ENCODE peak calls at places on chromosome 12, in ten cellular contexts. M, S, C, O, D, X, Z, N, V and T are unnamed samples.
A peak's percentile ranks its signal among the peaks of the same experiment; 100 is the strongest.

GRCh38 chr12:67592228-67593011 is 56.1 kb upstream of the DYRK2 start:
- DNase-seq in M (peak; percentile 55), S (peak; percentile 45), C (no peak), O (no peak), D (no peak), X (peak; percentile 67), Z (peak; percentile 61), N (no peak), V (peak; percentile 59), T (peak; percentile 43)

GRCh38 chr12:16939871-16940306 is 333.9 kb upstream of the LMO3 start:
- DNase-seq in M (peak; percentile 90), S (peak; percentile 59), C (peak; percentile 66), O (no peak), D (no peak), X (peak; percentile 60), Z (no peak), N (no peak), V (peak; percentile 76), T (no peak)

GRCh38 chr12:32302218-32302826 is 97.0 kb upstream of the FGD4 start:
- DNase-seq in M (peak; percentile 49), S (peak; percentile 68), C (peak; percentile 60), O (no peak), D (no peak), X (no peak), Z (peak; percentile 51), N (no peak), V (no peak), T (no peak)

GRCh38 chr12:130249376-130249775 is 87.1 kb downstream of the FZD10 start:
- DNase-seq in M (no peak), S (no peak), C (no peak), O (no peak), D (no peak), X (no peak), Z (no peak), N (no peak), V (no peak), T (no peak)

GRCh38 chr12:107684990-107685359 is 624 bp upstream of the PWP1 start:
- DNase-seq in M (peak; percentile 44), S (no peak), C (no peak), O (no peak), D (no peak), X (peak; percentile 42), Z (peak; percentile 48), N (no peak), V (peak; percentile 26), T (no peak)

GRCh38 chr12:77979597-77980250 is 149.0 kb downstream of the NAV3 start:
- DNase-seq in M (no peak), S (no peak), C (no peak), O (no peak), D (no peak), X (no peak), Z (no peak), N (no peak), V (peak; percentile 54), T (no peak)

GRCh38 chr12:14810953-14811483 is 3.0 kb downstream of the SMCO3 start:
- DNase-seq in M (peak; percentile 9), S (peak; percentile 11), C (no peak), O (no peak), D (no peak), X (peak; percentile 24), Z (peak; percentile 64), N (no peak), V (peak; percentile 27), T (no peak)

GRCh38 chr12:63897931-63898330 is 53.4 kb downstream of the SRGAP1 start:
- DNase-seq in M (peak; percentile 84), S (no peak), C (no peak), O (no peak), D (no peak), X (peak; percentile 55), Z (no peak), N (no peak), V (no peak), T (no peak)

GRCh38 chr12:131056626-131057025 is 102.9 kb downstream of the ADGRD1 start:
- DNase-seq in M (no peak), S (no peak), C (no peak), O (no peak), D (no peak), X (no peak), Z (no peak), N (no peak), V (no peak), T (no peak)

GRCh38 chr12:6462234-6462995 is 8.1 kb downstream of the VAMP1 start:
- DNase-seq in M (no peak), S (no peak), C (no peak), O (no peak), D (no peak), X (no peak), Z (no peak), N (no peak), V (no peak), T (no peak)

GRCh38 chr12:52715416-52715815 is 12.1 kb upstream of the KRT77 start:
- DNase-seq in M (no peak), S (no peak), C (no peak), O (no peak), D (no peak), X (no peak), Z (no peak), N (no peak), V (no peak), T (no peak)

GRCh38 chr12:90106568-90106967 is 397.9 kb upstream of the ATP2B1 start:
- DNase-seq in M (no peak), S (peak; percentile 4), C (no peak), O (no peak), D (no peak), X (no peak), Z (no peak), N (no peak), V (no peak), T (no peak)

GRCh38 chr12:114711689-114712152 is 27.7 kb upstream of the TBX3 start:
- DNase-seq in M (no peak), S (no peak), C (no peak), O (no peak), D (no peak), X (no peak), Z (no peak), N (no peak), V (no peak), T (no peak)

GRCh38 chr12:76025601-76026575 is 5.7 kb downstream of the PHLDA1 start:
- DNase-seq in M (no peak), S (peak; percentile 8), C (no peak), O (no peak), D (no peak), X (peak; percentile 90), Z (peak; percentile 85), N (no peak), V (peak; percentile 57), T (no peak)

GRCh38 chr12:124036117-124037109 is 63.4 kb downstream of the ZNF664 start:
- DNase-seq in M (peak; percentile 59), S (peak; percentile 50), C (peak; percentile 58), O (no peak), D (peak; percentile 33), X (peak; percentile 63), Z (peak; percentile 72), N (peak; percentile 59), V (peak; percentile 46), T (no peak)

GRCh38 chr12:119695034-119695433 is 27.1 kb downstream of the PRKAB1 start:
- DNase-seq in M (peak; percentile 14), S (no peak), C (peak; percentile 32), O (no peak), D (no peak), X (no peak), Z (no peak), N (no peak), V (no peak), T (no peak)

GRCh38 chr12:42130670-42131402 is 13.8 kb downstream of the GXYLT1 start:
- DNase-seq in M (no peak), S (no peak), C (no peak), O (no peak), D (no peak), X (peak; percentile 59), Z (peak; percentile 80), N (no peak), V (peak; percentile 84), T (no peak)

DNA sequence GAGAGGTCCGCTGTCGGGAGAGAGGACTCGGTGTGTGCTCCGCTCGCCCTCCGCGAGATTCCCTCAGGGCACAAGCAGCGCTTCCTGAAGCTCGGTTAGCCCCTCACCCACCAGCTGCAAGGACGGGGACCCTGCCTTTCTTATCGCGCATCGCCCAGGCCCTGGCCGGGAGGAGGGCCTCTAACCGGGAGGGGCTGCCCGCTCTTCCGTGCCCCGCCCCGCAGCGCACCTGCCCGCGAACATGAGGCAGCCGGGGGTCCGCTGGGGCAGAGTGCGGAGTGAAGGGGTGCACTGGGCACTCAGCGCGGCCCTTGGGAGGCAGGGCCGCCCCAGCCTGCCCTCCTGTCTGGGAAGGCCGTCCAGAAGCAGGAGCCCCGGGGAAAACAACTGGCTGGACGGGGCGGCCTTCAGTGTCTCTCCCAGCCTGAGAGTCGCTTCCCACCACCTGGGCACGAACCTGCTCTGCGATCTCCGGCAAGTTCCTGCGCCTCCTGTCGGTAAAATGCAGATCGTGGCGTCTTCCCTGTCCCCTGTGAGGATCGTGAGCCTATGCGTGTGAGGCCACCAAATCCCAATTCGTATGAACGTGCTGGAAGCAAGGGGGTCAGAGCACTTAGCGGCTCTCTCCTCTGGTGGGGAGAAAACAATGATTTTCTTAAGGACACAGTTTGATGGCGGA is 28.0 kb upstream of the ADIPOR2 start:
- DNase-seq in M (no peak), S (no peak), C (peak; percentile 65), O (peak; percentile 78), D (peak; percentile 40), X (peak; percentile 18), Z (peak; percentile 50), N (no peak), V (peak; percentile 22), T (no peak)
- TF ChIP-seq CTCF in M (no peak), S (no peak), C (peak; percentile 58), O (no peak), D (peak; percentile 36), X (peak; percentile 37), Z (peak; percentile 38), N (no peak), V (peak; percentile 46), T (no peak)

GRCh38 chr12:110554184-110554583 is 28.9 kb downstream of the PPTC7 start:
- DNase-seq in M (no peak), S (no peak), C (no peak), O (no peak), D (no peak), X (no peak), Z (no peak), N (no peak), V (no peak), T (no peak)
- TF ChIP-seq CTCF in M (no peak), S (no peak), C (no peak), O (no peak), D (no peak), X (no peak), Z (no peak), N (no peak), V (no peak), T (no peak)

GRCh38 chr12:54882074-54882473 is 27.8 kb downstream of the MUCL1 start:
- DNase-seq in M (peak; percentile 4), S (no peak), C (no peak), O (no peak), D (no peak), X (no peak), Z (no peak), N (no peak), V (no peak), T (no peak)
- TF ChIP-seq CTCF in M (no peak), S (no peak), C (no peak), O (no peak), D (no peak), X (no peak), Z (no peak), N (no peak), V (no peak), T (no peak)

DNA sequence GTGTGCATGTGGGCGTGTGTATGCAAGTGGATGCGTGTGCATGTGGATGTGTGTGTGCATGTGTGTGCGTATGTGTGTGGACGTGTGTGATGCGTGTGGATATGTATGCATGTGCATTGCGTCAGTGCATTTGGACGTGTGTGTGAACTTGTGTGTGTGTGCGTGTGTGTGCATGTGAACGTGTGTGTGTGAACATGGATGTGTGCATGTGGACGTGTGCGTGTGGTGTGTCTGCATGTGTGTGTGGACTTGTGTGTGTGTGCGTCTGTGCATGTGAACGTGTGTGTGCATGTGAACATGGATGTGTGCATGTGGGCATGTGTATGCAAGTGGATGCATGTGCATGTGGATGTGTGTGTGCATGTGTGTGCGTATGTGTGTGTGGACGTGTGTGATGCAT is 34.4 kb upstream of the FBRSL1 start:
- DNase-seq in M (no peak), S (no peak), C (no peak), O (no peak), D (no peak), X (no peak), Z (no peak), N (no peak), V (no peak), T (no peak)
- TF ChIP-seq CTCF in M (no peak), S (no peak), C (no peak), O (no peak), D (no peak), X (no peak), Z (no peak), N (no peak), V (no peak), T (no peak)